ENCODE peak calls at places on chromosomes 3 and 15, in seven cellular contexts. B is ovary, M is A549, C is esophagus squamous epithelium, D is upper lobe of left lung, A is HepG2, J is body of pancreas. P is an unnamed sample.

GRCh38 chr3:58490860-58491501 is 915 bp upstream of the KCTD6 start:
- DNase-seq in B (peak), M (no peak), C (no peak), D (peak), A (no peak), J (peak), P (peak)

GRCh38 chr3:51708216-51708845 is 1.5 kb downstream of the GRM2 start:
- DNase-seq in B (no peak), M (no peak), C (no peak), D (no peak), A (no peak), J (no peak), P (peak)

GRCh38 chr3:174170248-174170647 is 688.9 kb upstream of the NAALADL2 start:
- DNase-seq in B (no peak), M (no peak), C (no peak), D (no peak), A (no peak), J (no peak), P (no peak)

GRCh38 chr3:182909318-182910040 is 70.9 kb downstream of the DCUN1D1 start:
- DNase-seq in B (no peak), M (peak), C (no peak), D (no peak), A (no peak), J (no peak), P (no peak)

GRCh38 chr3:85502148-85502875 is 543.5 kb downstream of the CADM2 start:
- DNase-seq in B (no peak), M (no peak), C (no peak), D (no peak), A (no peak), J (no peak), P (no peak)

GRCh38 chr15:74787251-74788041 is 5.6 kb downstream of the CSK start:
- DNase-seq in B (no peak), M (peak), C (peak), D (peak), A (no peak), J (no peak), P (peak)

GRCh38 chr3:189800436-189800835 is 169.2 kb downstream of the TP63 start:
- DNase-seq in B (no peak), M (no peak), C (no peak), D (no peak), A (no peak), J (no peak), P (no peak)

GRCh38 chr3:149528344-149528657 is 53.8 kb downstream of the TM4SF4 start:
- DNase-seq in B (no peak), M (no peak), C (no peak), D (no peak), A (no peak), J (no peak), P (no peak)

GRCh38 chr3:135452881-135453280 is 512.6 kb upstream of the PPP2R3A start:
- DNase-seq in B (no peak), M (no peak), C (no peak), D (peak), A (no peak), J (no peak), P (no peak)

GRCh38 chr3:47003461-47004368 is 24.2 kb downstream of the NBEAL2 start:
- DNase-seq in B (peak), M (no peak), C (no peak), D (no peak), A (no peak), J (no peak), P (no peak)

GRCh38 chr15:60932051-60932915 is 296.8 kb downstream of the RORA start:
- DNase-seq in B (no peak), M (peak), C (no peak), D (no peak), A (no peak), J (no peak), P (peak)

GRCh38 chr3:123153821-123154323 is 47.9 kb upstream of the SEC22A start:
- DNase-seq in B (no peak), M (no peak), C (no peak), D (no peak), A (no peak), J (no peak), P (peak)

GRCh38 chr3:123151251-123151705 is 50.5 kb upstream of the SEC22A start:
- DNase-seq in B (no peak), M (no peak), C (no peak), D (no peak), A (no peak), J (no peak), P (no peak)

GRCh38 chr3:123152656-123153055 is 49.1 kb upstream of the SEC22A start:
- DNase-seq in B (no peak), M (no peak), C (no peak), D (no peak), A (no peak), J (no peak), P (peak)

GRCh38 chr3:123154346-123154985 is 47.3 kb upstream of the SEC22A start:
- DNase-seq in B (no peak), M (no peak), C (no peak), D (no peak), A (no peak), J (no peak), P (peak)

GRCh38 chr3:123153124-123153523 is 48.6 kb upstream of the SEC22A start:
- DNase-seq in B (no peak), M (no peak), C (no peak), D (no peak), A (no peak), J (no peak), P (no peak)
- H3K4me3 ChIP-seq in B (no peak), M (no peak), C (no peak), D (no peak), A (no peak), J (no peak), P (no peak)

GRCh38 chr3:188362405-188362831 is 208.5 kb downstream of the LPP start:
- DNase-seq in B (no peak), M (peak), C (no peak), D (no peak), A (peak), J (no peak), P (no peak)
- TF ChIP-seq CTCF in B (no peak), M (peak), C (peak), D (no peak), A (no peak), J (no peak), P (no peak)

DNA sequence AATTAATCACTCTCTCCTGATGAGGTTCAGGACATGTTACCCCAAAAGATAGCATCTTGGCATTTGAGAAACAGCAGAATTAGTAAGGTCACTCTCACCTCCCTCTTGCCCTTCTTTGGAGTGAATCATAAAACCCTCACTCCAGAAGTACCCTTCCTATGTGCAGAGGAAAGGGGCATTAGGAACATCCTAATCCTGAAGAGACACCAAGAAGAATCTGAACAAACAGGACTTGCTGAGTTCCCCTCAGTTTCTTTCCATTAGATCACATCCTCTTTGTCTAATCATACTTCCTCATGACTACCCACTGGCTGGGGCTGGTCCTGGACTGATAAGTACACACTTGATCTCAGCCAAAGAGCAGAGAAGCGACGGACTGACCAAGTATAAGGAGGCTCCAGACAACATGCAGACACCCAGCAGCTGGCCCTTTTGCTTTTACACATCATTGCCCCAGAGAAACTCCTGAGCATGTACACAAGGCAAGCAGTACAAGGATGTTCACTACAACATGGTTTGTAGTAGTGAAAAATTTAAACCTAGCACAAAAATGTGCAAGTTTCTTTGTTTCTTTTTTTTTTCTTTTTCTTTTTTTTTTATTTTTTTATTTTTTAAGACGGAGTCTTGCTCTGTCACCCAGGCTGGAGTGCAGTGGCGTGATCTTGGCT is 15.0 kb upstream of the TM6SF1 start:
- DNase-seq in B (no peak), M (no peak), C (peak), D (no peak), A (no peak), J (no peak), P (no peak)
- TF ChIP-seq POLR2A in B (no peak), M (no peak), C (peak), D (peak), A (no peak), J (no peak), P (no peak)

GRCh38 chr3:169304716-169305115 is 358.8 kb downstream of the MECOM start:
- DNase-seq in B (no peak), M (no peak), C (no peak), D (no peak), A (no peak), J (no peak), P (no peak)
- H3K4me3 ChIP-seq in B (no peak), M (no peak), C (no peak), D (no peak), A (no peak), J (no peak), P (no peak)

GRCh38 chr3:112739252-112739945 is 98.5 kb upstream of the CCDC80 start:
- DNase-seq in B (no peak), M (no peak), C (no peak), D (no peak), A (no peak), J (no peak), P (no peak)
- TF ChIP-seq CTCF in B (no peak), M (no peak), C (peak), D (no peak), A (no peak), J (no peak), P (no peak)

GRCh38 chr15:40694706-40695468 is at the start of gene RAD51:
- DNase-seq in B (peak), M (peak), C (peak), D (peak), A (peak), J (peak), P (peak)
- TF ChIP-seq POLR2A in B (peak), M (peak), C (peak), D (peak), A (peak), J (peak), P (peak)

GRCh38 chr3:137583256-137583655 is 180.9 kb upstream of the SOX14 start:
- DNase-seq in B (no peak), M (no peak), C (no peak), D (no peak), A (peak), J (no peak), P (no peak)

DNA sequence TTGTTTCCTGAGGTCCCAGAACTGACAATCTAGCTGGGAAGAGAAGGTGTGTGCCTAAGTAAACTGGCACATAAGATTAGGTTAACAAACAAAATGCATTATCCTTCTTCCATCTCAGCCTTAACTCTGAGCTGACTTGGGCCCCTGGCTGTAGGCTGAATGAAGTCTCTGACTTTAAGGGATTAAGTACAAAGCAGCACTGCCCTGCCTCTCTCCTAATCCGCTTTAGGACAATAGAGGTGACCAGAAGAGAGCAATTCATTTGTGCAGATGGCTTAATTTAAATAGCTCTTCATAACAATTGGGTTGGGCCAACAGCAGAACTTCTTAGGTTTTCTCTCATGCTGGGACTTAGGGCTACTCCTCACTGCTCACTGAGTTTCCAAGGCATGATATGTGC is 181.6 kb upstream of the SOX14 start:
- DNase-seq in B (no peak), M (no peak), C (no peak), D (no peak), A (no peak), J (no peak), P (no peak)
- H3K4me3 ChIP-seq in B (no peak), M (no peak), C (no peak), D (no peak), A (no peak), J (no peak), P (no peak)